ENCODE peak calls at places on chromosome 16, in eight cellular contexts. Q is tibial nerve, V is right lobe of liver, K is uterus, L is testis, X is IMR-90, F is transverse colon, S is heart left ventricle. R is an unnamed sample.

GRCh38 chr16:83954577-83955016 is 1.6 kb downstream of the OSGIN1 start:
- DNase-seq in S (peak; percentile 81), V (peak; percentile 75), L (peak; percentile 70), Q (peak; percentile 26), F (peak; percentile 74), K (no peak), X (peak; percentile 38), R (peak; percentile 66)

GRCh38 chr16:49468611-49469322 is 95.2 kb downstream of the C16orf78 start:
- DNase-seq in K (no peak), L (no peak), F (no peak), Q (no peak), X (no peak), S (no peak), V (no peak), R (no peak)

GRCh38 chr16:55046513-55046912 is 115.8 kb downstream of the IRX5 start:
- DNase-seq in Q (no peak), X (no peak), F (no peak), V (no peak), L (no peak), S (no peak), K (no peak), R (no peak)

GRCh38 chr16:52265446-52265861 is 281.5 kb downstream of the TOX3 start:
- DNase-seq in K (no peak), Q (no peak), L (no peak), S (no peak), F (no peak), X (no peak), V (no peak), R (no peak)

GRCh38 chr16:16150117-16150877 is 73.0 kb downstream of the ABCC6 start:
- DNase-seq in F (peak; percentile 48), V (peak; percentile 69), X (peak; percentile 76), Q (no peak), S (peak; percentile 59), K (peak; percentile 75), L (peak; percentile 95), R (peak; percentile 97)

GRCh38 chr16:84585886-84586285 is 32.0 kb downstream of the COTL1 start:
- DNase-seq in X (no peak), F (no peak), K (no peak), Q (no peak), L (peak; percentile 79), V (no peak), S (peak; percentile 23), R (no peak)

GRCh38 chr16:65538945-65539344 is 417.1 kb upstream of the CDH11 start:
- DNase-seq in F (no peak), X (peak; percentile 60), S (no peak), Q (no peak), L (no peak), K (no peak), V (no peak), R (no peak)

GRCh38 chr16:80459331-80459777 is 81.4 kb upstream of the DYNLRB2 start:
- DNase-seq in L (peak; percentile 32), S (peak; percentile 47), F (no peak), V (peak; percentile 20), K (peak; percentile 37), Q (peak; percentile 18), X (no peak), R (no peak)

GRCh38 chr16:22848451-22848850 is 34.5 kb downstream of the HS3ST2 start:
- DNase-seq in V (no peak), Q (no peak), S (no peak), L (no peak), F (no peak), X (no peak), K (no peak), R (no peak)

GRCh38 chr16:17194190-17194780 is 276.5 kb downstream of the XYLT1 start:
- DNase-seq in K (peak; percentile 38), F (peak; percentile 65), L (peak; percentile 69), X (peak; percentile 16), S (peak; percentile 46), V (peak; percentile 35), Q (peak; percentile 31), R (peak; percentile 52)

GRCh38 chr16:66426112-66427035 is 721 bp upstream of the BEAN1 start:
- DNase-seq in K (no peak), S (no peak), Q (no peak), X (no peak), V (no peak), F (no peak), L (no peak), R (no peak)

GRCh38 chr16:88714420-88715302 is 8.4 kb downstream of the CTU2 start:
- DNase-seq in X (no peak), Q (no peak), S (no peak), V (no peak), L (no peak), K (no peak), F (no peak), R (no peak)

GRCh38 chr16:83248735-83249469 is 558.9 kb upstream of the HSBP1 start:
- DNase-seq in S (no peak), V (no peak), L (no peak), X (no peak), Q (no peak), F (no peak), K (no peak), R (no peak)

GRCh38 chr16:54425681-54426549 is 139.3 kb upstream of the IRX3 start:
- DNase-seq in L (no peak), Q (no peak), S (no peak), V (no peak), K (no peak), F (no peak), X (no peak), R (no peak)

GRCh38 chr16:68005786-68006286 is 6.6 kb upstream of the DPEP2 start:
- DNase-seq in X (no peak), K (no peak), V (no peak), L (peak; percentile 49), Q (no peak), S (peak; percentile 48), F (peak; percentile 47), R (peak; percentile 12)

GRCh38 chr16:66662445-66663194 is 33.9 kb downstream of the CMTM4 start:
- DNase-seq in F (no peak), X (peak; percentile 44), Q (no peak), S (no peak), K (no peak), L (peak; percentile 54), V (no peak), R (no peak)

GRCh38 chr16:89697161-89697615 is 4.3 kb downstream of the SPATA2L start:
- DNase-seq in X (no peak), K (no peak), Q (no peak), L (no peak), F (no peak), V (no peak), S (peak; percentile 32), R (no peak)

GRCh38 chr16:51577621-51578303 is 426.7 kb upstream of the SALL1 start:
- DNase-seq in V (no peak), F (no peak), Q (no peak), S (no peak), K (no peak), L (no peak), X (peak; percentile 15), R (peak; percentile 34)

GRCh38 chr16:21526923-21527807 is 72.2 kb upstream of the METTL9 start:
- DNase-seq in V (no peak), S (no peak), X (no peak), Q (no peak), K (no peak), F (no peak), L (no peak), R (no peak)

GRCh38 chr16:55437627-55438026 is 41.4 kb upstream of the MMP2 start:
- DNase-seq in V (no peak), F (no peak), K (no peak), X (peak; percentile 5), S (no peak), Q (no peak), L (no peak), R (no peak)

GRCh38 chr16:87344165-87344930 is 27.2 kb upstream of the C16orf95 start:
- DNase-seq in X (no peak), V (no peak), L (no peak), K (no peak), S (no peak), Q (no peak), F (no peak), R (no peak)

GRCh38 chr16:87345721-87346424 is 28.7 kb upstream of the C16orf95 start:
- DNase-seq in S (no peak), L (no peak), K (no peak), X (no peak), Q (no peak), V (no peak), F (no peak), R (no peak)

GRCh38 chr16:87346517-87347060 is 29.4 kb upstream of the C16orf95 start:
- DNase-seq in V (no peak), X (no peak), Q (no peak), F (no peak), S (no peak), K (no peak), L (no peak), R (no peak)

GRCh38 chr16:87343753-87344050 is 26.5 kb upstream of the C16orf95 start:
- DNase-seq in V (no peak), L (no peak), X (no peak), K (no peak), Q (no peak), S (no peak), F (no peak), R (no peak)

GRCh38 chr16:87344931-87345631 is 27.9 kb upstream of the C16orf95 start:
- DNase-seq in V (no peak), X (no peak), S (peak; percentile 56), F (peak; percentile 67), L (no peak), Q (no peak), K (no peak), R (peak; percentile 78)
- H3K36me3 ChIP-seq in V (peaks cover 72% of the 10 kb centered on the region), X (peaks cover 38% of the 10 kb centered on the region), S (peaks cover 46% of the 10 kb centered on the region), F (no peaks in the 10 kb centered on the region), L (no peaks in the 10 kb centered on the region), Q (peaks cover 6% of the 10 kb centered on the region), K (no peaks in the 10 kb centered on the region), R (peaks cover 19% of the 10 kb centered on the region)

GRCh38 chr16:2473999-2474876 is 689 bp upstream of the TBC1D24 start:
- DNase-seq in F (peak; percentile 62), Q (no peak), X (peak; percentile 27), S (peak; percentile 56), L (peak; percentile 57), V (peak; percentile 68), K (peak; percentile 33), R (peak; percentile 54)
- TF ChIP-seq POLR2A in F (no peak), Q (no peak), X (no peak), S (no peak), L (no peak), V (no peak), K (no peak), R (no peak)

GRCh38 chr16:19746561-19746960 is 28.5 kb downstream of the IQCK start:
- DNase-seq in V (no peak), S (no peak), Q (no peak), F (no peak), L (no peak), X (no peak), K (no peak), R (peak; percentile 44)
- H3K4me1 ChIP-seq in V (no peaks in the 10 kb centered on the region), S (peaks cover 51% of the 10 kb centered on the region), Q (peaks cover 48% of the 10 kb centered on the region), F (no peaks in the 10 kb centered on the region), L (no peaks in the 10 kb centered on the region), X (peaks cover 8% of the 10 kb centered on the region), K (no peaks in the 10 kb centered on the region), R (peaks cover 37% of the 10 kb centered on the region)

DNA sequence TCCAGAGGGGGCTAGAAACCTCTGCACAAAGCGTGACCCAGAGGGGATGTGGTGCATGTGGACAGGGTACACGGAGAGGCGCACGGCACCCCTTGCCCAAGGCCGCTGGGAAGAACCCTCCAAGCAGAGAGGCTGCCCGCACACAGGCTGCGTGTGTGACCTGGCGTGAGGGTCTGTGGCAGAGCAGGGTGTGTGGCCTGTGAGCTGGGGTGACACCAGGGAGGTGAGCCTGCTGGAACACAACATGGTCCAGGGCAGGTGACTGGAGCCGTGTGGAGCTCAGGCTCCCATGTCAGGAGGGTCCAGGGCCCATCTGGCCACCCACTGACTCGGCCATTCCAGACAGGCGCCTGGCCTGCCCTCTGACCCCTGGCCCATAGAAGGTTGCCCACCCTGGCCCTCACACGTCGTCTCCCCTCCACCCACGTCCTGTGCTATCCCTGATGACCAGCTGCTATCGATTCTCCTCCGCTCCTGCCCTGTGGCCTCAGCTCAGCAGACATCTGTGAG is 14.8 kb upstream of the TMEM204 start:
- DNase-seq in X (no peak), F (no peak), Q (no peak), K (no peak), S (no peak), V (no peak), L (no peak), R (no peak)
- H3K36me3 ChIP-seq in X (peaks cover 14% of the 10 kb centered on the region), F (no peaks in the 10 kb centered on the region), Q (no peaks in the 10 kb centered on the region), K (no peaks in the 10 kb centered on the region), S (peaks cover 21% of the 10 kb centered on the region), V (no peaks in the 10 kb centered on the region), L (no peaks in the 10 kb centered on the region), R (peaks cover 38% of the 10 kb centered on the region)

R was measured in thyroid gland.